ENCODE peak calls at places on chromosomes 11 and 22, in five cellular contexts. E is upper lobe of left lung, D is RWPE2, O is pancreas, Q is endothelial cell of umbilical vein. U is an unnamed sample. For H3K9me3, the result is how much of the 10 kb centered on the place peaks cover.

GRCh38 chr22:26673485-26673884 is 16.1 kb downstream of the MIAT start:
- DNase-seq in E (no peak), D (no peak), O (no peak), Q (no peak), U (peak)

GRCh38 chr11:119629085-119629484 is 99.9 kb downstream of the NECTIN1 start:
- DNase-seq in E (no peak), D (no peak), O (no peak), Q (no peak), U (no peak)

GRCh38 chr22:44816141-44816540 is 63.8 kb downstream of the ARHGAP8 start:
- DNase-seq in E (no peak), D (peak), O (no peak), Q (no peak), U (no peak)

GRCh38 chr11:70895061-70895670 is 357.2 kb downstream of the SHANK2 start:
- DNase-seq in E (no peak), D (peak), O (no peak), Q (no peak), U (no peak)

GRCh38 chr11:8689726-8690255 is 7.2 kb downstream of the RPL27A start:
- DNase-seq in E (peak), D (no peak), O (no peak), Q (no peak), U (no peak)

GRCh38 chr11:10394229-10395100 is 60.6 kb upstream of the AMPD3 start:
- DNase-seq in E (no peak), D (no peak), O (peak), Q (no peak), U (no peak)

GRCh38 chr11:75773595-75774353 is 5.2 kb downstream of the DGAT2 start:
- DNase-seq in E (peak), D (peak), O (no peak), Q (no peak), U (no peak)

GRCh38 chr22:45976351-45977002 is 485 bp downstream of the WNT7B start:
- DNase-seq in E (no peak), D (no peak), O (no peak), Q (no peak), U (no peak)

GRCh38 chr11:71066311-71066710 is 186.1 kb downstream of the SHANK2 start:
- DNase-seq in E (no peak), D (no peak), O (no peak), Q (no peak), U (no peak)

GRCh38 chr11:46906596-46906995 is 11.8 kb downstream of the LRP4 start:
- DNase-seq in E (no peak), D (no peak), O (no peak), Q (peak), U (no peak)

GRCh38 chr11:125498521-125498920 is 2.5 kb upstream of the FEZ1 start:
- DNase-seq in E (no peak), D (no peak), O (no peak), Q (no peak), U (no peak)

GRCh38 chr22:28856095-28856455 is 27.3 kb upstream of the ZNRF3 start:
- DNase-seq in E (no peak), D (no peak), O (no peak), Q (no peak), U (no peak)

GRCh38 chr11:95764267-95764898 is 25.2 kb downstream of the FAM76B start:
- DNase-seq in E (no peak), D (no peak), O (no peak), Q (peak), U (no peak)

GRCh38 chr22:17132112-17132511 is 11.0 kb upstream of the TMEM121B start:
- DNase-seq in E (no peak), D (no peak), O (no peak), Q (no peak), U (no peak)

GRCh38 chr11:95324826-95325225 is 93.8 kb upstream of the SESN3 start:
- DNase-seq in E (no peak), D (no peak), O (no peak), Q (no peak), U (no peak)

GRCh38 chr11:116517077-116517476 is 255.7 kb downstream of the BUD13 start:
- DNase-seq in E (no peak), D (no peak), O (no peak), Q (no peak), U (no peak)

GRCh38 chr22:32532819-32533128 is 58.2 kb downstream of the FBXO7 start:
- DNase-seq in E (no peak), D (no peak), O (no peak), Q (no peak), U (no peak)

GRCh38 chr22:32536352-32536751 is 61.7 kb downstream of the FBXO7 start:
- DNase-seq in E (no peak), D (no peak), O (no peak), Q (no peak), U (no peak)

GRCh38 chr22:32533265-32534068 is 58.9 kb downstream of the FBXO7 start:
- DNase-seq in E (no peak), D (no peak), O (no peak), Q (no peak), U (no peak)

GRCh38 chr22:32535531-32536190 is 61.0 kb downstream of the FBXO7 start:
- DNase-seq in E (no peak), D (no peak), O (no peak), Q (no peak), U (no peak)

GRCh38 chr22:32534252-32535215 is 59.9 kb downstream of the FBXO7 start:
- DNase-seq in E (no peak), D (no peak), O (peak), Q (no peak), U (no peak)
- TF ChIP-seq CTCF in E (no peak), D (no peak), O (no peak), Q (no peak), U (no peak)

DNA sequence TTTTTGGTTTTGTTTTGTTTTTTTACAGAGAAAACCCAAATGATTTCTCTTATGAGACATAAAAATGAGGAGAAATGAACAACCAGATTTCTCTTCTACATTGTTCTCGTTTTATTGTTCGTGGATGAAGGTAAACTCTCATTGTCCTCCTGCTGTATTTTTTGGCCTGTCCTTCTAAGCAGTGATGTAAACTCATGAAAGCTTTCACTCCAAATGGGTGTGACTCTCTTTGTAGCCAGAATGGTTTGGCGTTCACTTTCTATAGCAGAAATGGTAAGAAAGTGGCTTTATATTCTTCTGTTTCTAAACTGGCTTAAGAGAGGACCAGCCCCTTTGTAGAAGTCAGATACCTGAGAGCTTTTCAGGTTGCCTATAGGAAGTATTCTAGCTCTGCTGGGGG is 15.5 kb upstream of the BMAL1 start:
- DNase-seq in E (no peak), D (no peak), O (no peak), Q (peak), U (no peak)
- H3K27ac ChIP-seq in E (peak), D (peak), O (no peak), Q (peak), U (no peak)

GRCh38 chr22:47575291-47575690 is 812.8 kb downstream of the TBC1D22A start:
- DNase-seq in E (no peak), D (no peak), O (no peak), Q (no peak), U (no peak)
- H3K9me3 ChIP-seq in E (under half), D (under half), O (under half), Q (under half), U (under half)

GRCh38 chr11:108670381-108670930 is 5.6 kb downstream of the DDX10 start:
- DNase-seq in E (no peak), D (no peak), O (no peak), Q (no peak), U (no peak)
- TF ChIP-seq CTCF in E (no peak), D (no peak), O (no peak), Q (no peak), U (no peak)

GRCh38 chr11:35555238-35555887 is 29.9 kb upstream of the PAMR1 start:
- DNase-seq in E (no peak), D (no peak), O (no peak), Q (no peak), U (no peak)
- H3K27ac ChIP-seq in E (no peak), D (no peak), O (no peak), Q (no peak), U (no peak)

U was measured in CD4-positive, alpha-beta T cell.